ENCODE peak calls at places on chromosomes 11 and 22, in ten cellular contexts. F is heart left ventricle, Y is IMR-90, H is natural killer cell, Q is BE2C, B is brain microvascular endothelial cell, I is HCT116, D is GM23338, C is AG09319, G is fibroblast of villous mesenchyme. E is an unnamed sample.

GRCh38 chr11:2944953-2945756 is 15.9 kb upstream of the PHLDA2 start:
- DNase-seq in F (peak; percentile 93), Y (peak; percentile 90), H (no peak), Q (peak; percentile 75), B (peak; percentile 93), I (no peak), D (peak; percentile 92), C (peak; percentile 75), G (peak; percentile 95), E (peak; percentile 83)

GRCh38 chr11:68855205-68855978 is 13.7 kb upstream of the CPT1A start:
- DNase-seq in F (peak; percentile 60), Y (peak; percentile 55), H (no peak), Q (peak; percentile 33), B (no peak), I (no peak), D (peak; percentile 64), C (no peak), G (peak; percentile 55), E (peak; percentile 13)

GRCh38 chr11:14612624-14613023 is 31.0 kb upstream of the PDE3B start:
- DNase-seq in F (no peak), Y (no peak), H (no peak), Q (no peak), B (no peak), I (no peak), D (no peak), C (no peak), G (no peak), E (no peak)

GRCh38 chr22:37659066-37659896 is 758 bp downstream of the PDXP start:
- DNase-seq in F (no peak), Y (no peak), H (peak; percentile 44), Q (no peak), B (no peak), I (no peak), D (no peak), C (no peak), G (no peak), E (no peak)

GRCh38 chr11:117851852-117852251 is 24.6 kb downstream of the FXYD6 start:
- DNase-seq in F (peak; percentile 72), Y (no peak), H (no peak), Q (no peak), B (no peak), I (no peak), D (no peak), C (no peak), G (no peak), E (peak; percentile 26)

GRCh38 chr11:3000032-3000961 is 8.2 kb upstream of the NAP1L4 start:
- DNase-seq in F (peak; percentile 71), Y (peak; percentile 60), H (no peak), Q (peak; percentile 84), B (peak; percentile 71), I (no peak), D (no peak), C (no peak), G (peak; percentile 25), E (peak; percentile 39)

GRCh38 chr11:125224391-125225015 is 60.0 kb downstream of the PKNOX2 start:
- DNase-seq in F (peak; percentile 38), Y (peak; percentile 23), H (no peak), Q (no peak), B (peak; percentile 51), I (peak; percentile 8), D (peak; percentile 72), C (no peak), G (peak; percentile 51), E (peak; percentile 75)

GRCh38 chr11:120173771-120174170 is 35.9 kb upstream of the TRIM29 start:
- DNase-seq in F (no peak), Y (no peak), H (no peak), Q (no peak), B (no peak), I (no peak), D (no peak), C (no peak), G (no peak), E (no peak)

GRCh38 chr11:1884123-1884415 is 7.6 kb downstream of the PRR33 start:
- DNase-seq in F (no peak), Y (no peak), H (no peak), Q (no peak), B (no peak), I (no peak), D (no peak), C (no peak), G (no peak), E (no peak)

GRCh38 chr11:61969838-61970452 is 2.5 kb upstream of the FTH1 start:
- DNase-seq in F (no peak), Y (peak; percentile 87), H (no peak), Q (no peak), B (peak; percentile 31), I (no peak), D (no peak), C (no peak), G (peak; percentile 84), E (peak; percentile 95)

GRCh38 chr11:71474141-71474770 is 21.3 kb downstream of the NADSYN1 start:
- DNase-seq in F (no peak), Y (no peak), H (no peak), Q (no peak), B (no peak), I (no peak), D (no peak), C (no peak), G (no peak), E (no peak)

GRCh38 chr11:83033972-83034672 is 37.6 kb downstream of the RAB30 start:
- DNase-seq in F (peak; percentile 32), Y (peak; percentile 71), H (no peak), Q (peak; percentile 75), B (no peak), I (no peak), D (peak; percentile 31), C (peak; percentile 91), G (peak; percentile 85), E (peak; percentile 85)

GRCh38 chr22:40641269-40641668 is 4.8 kb upstream of the MRTFA start:
- DNase-seq in F (no peak), Y (no peak), H (no peak), Q (no peak), B (no peak), I (peak; percentile 56), D (no peak), C (no peak), G (no peak), E (no peak)

GRCh38 chr22:29124777-29125506 is 52.1 kb downstream of the KREMEN1 start:
- DNase-seq in F (no peak), Y (no peak), H (no peak), Q (no peak), B (no peak), I (no peak), D (no peak), C (no peak), G (no peak), E (no peak)

GRCh38 chr11:111285205-111286079 is 12.9 kb upstream of the POU2AF3 start:
- DNase-seq in F (no peak), Y (no peak), H (no peak), Q (no peak), B (no peak), I (no peak), D (no peak), C (no peak), G (peak; percentile 8), E (no peak)

DNA sequence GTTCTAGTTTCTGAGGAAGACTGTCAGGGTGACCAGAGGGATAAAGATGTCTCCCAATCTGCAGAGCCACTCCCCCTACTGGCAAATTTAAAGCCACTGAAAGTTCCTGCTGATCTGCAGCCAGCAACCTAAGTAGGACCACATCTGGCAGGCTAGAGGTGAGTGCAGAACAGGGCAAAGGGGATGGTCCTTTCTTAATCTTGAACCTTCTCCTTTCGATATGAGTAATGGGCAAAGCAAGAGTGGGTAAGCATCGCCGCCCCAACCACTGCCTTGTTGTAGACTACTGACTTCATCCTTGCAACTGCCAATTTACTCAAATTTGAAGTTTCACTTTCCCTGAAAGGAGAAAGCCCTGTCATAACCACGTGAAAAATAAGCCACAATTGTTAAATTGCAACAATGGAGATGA is 30.7 kb downstream of the SCUBE2 start:
- DNase-seq in F (no peak), Y (no peak), H (no peak), Q (no peak), B (no peak), I (no peak), D (peak; percentile 83), C (no peak), G (peak; percentile 38), E (peak; percentile 9)
- TF ChIP-seq CTCF in F (no peak), Y (no peak), H (no peak), Q (peak; percentile 36), B (peak; percentile 52), I (peak; percentile 52), D (peak; percentile 78), C (peak; percentile 1), G (peak; percentile 54), E (peak; percentile 15)

GRCh38 chr11:104997288-104997687 is 25.7 kb downstream of the CASP5 start:
- DNase-seq in F (no peak), Y (no peak), H (no peak), Q (peak; percentile 31), B (no peak), I (no peak), D (no peak), C (no peak), G (peak; percentile 81), E (peak; percentile 75)

GRCh38 chr11:105000797-105001196 is 22.2 kb downstream of the CASP5 start:
- DNase-seq in F (no peak), Y (no peak), H (peak; percentile 40), Q (no peak), B (no peak), I (peak; percentile 19), D (peak; percentile 62), C (no peak), G (no peak), E (no peak)

GRCh38 chr11:104999716-105000115 is 23.3 kb downstream of the CASP5 start:
- DNase-seq in F (no peak), Y (peak; percentile 3), H (no peak), Q (no peak), B (no peak), I (no peak), D (no peak), C (no peak), G (peak; percentile 17), E (no peak)

GRCh38 chr11:105003151-105003550 is 19.8 kb downstream of the CASP5 start:
- DNase-seq in F (no peak), Y (no peak), H (no peak), Q (no peak), B (no peak), I (no peak), D (no peak), C (no peak), G (no peak), E (no peak)

GRCh38 chr11:105000167-105000566 is 22.8 kb downstream of the CASP5 start:
- DNase-seq in F (no peak), Y (no peak), H (no peak), Q (peak; percentile 33), B (peak; percentile 9), I (peak; percentile 37), D (peak; percentile 50), C (no peak), G (no peak), E (peak; percentile 20)
- TF ChIP-seq CTCF in F (no peak), Y (no peak), H (no peak), Q (peak; percentile 43), B (peak; percentile 26), I (peak; percentile 40), D (peak; percentile 10), C (no peak), G (peak; percentile 17), E (peak; percentile 19)

GRCh38 chr11:44305643-44306468 is 4.1 kb downstream of the ALX4 start:
- DNase-seq in F (no peak), Y (no peak), H (no peak), Q (no peak), B (peak; percentile 9), I (no peak), D (no peak), C (no peak), G (peak; percentile 33), E (no peak)
- TF ChIP-seq CTCF in F (no peak), Y (no peak), H (no peak), Q (no peak), B (no peak), I (no peak), D (no peak), C (no peak), G (no peak), E (no peak)

GRCh38 chr11:58068640-58069039 is 37.9 kb downstream of the OR6Q1 start:
- DNase-seq in F (no peak), Y (no peak), H (no peak), Q (no peak), B (no peak), I (no peak), D (peak; percentile 43), C (no peak), G (no peak), E (no peak)
- TF ChIP-seq CTCF in F (no peak), Y (no peak), H (no peak), Q (no peak), B (peak; percentile 24), I (peak; percentile 36), D (peak; percentile 34), C (no peak), G (no peak), E (no peak)